ENCODE peak calls at places on chromosomes 7 and 10, in eight cellular contexts. M is tibial artery, Z is lower lobe of right lung, R is ovary, I is HL-60, X is astrocyte of the spinal cord, U is pancreas, O is HCT116. D is an unnamed sample.

GRCh38 chr10:88012627-88013026 is 149.2 kb downstream of the PTEN start:
- DNase-seq in M (no peak), Z (no peak), R (no peak), I (no peak), X (no peak), U (no peak), O (no peak), D (peak)

GRCh38 chr10:61905446-61905725 is 3.9 kb downstream of the ARID5B start:
- DNase-seq in M (no peak), Z (no peak), R (no peak), I (no peak), X (no peak), U (no peak), O (no peak), D (no peak)

GRCh38 chr10:129332476-129332875 is 134.6 kb upstream of the MGMT start:
- DNase-seq in M (no peak), Z (no peak), R (no peak), I (no peak), X (no peak), U (no peak), O (peak), D (no peak)

GRCh38 chr10:44684641-44685040 is 226.5 kb upstream of the TMEM72 start:
- DNase-seq in M (no peak), Z (no peak), R (no peak), I (no peak), X (no peak), U (no peak), O (no peak), D (no peak)

GRCh38 chr7:101938115-101938514 is 120.7 kb downstream of the CUX1 start:
- DNase-seq in M (no peak), Z (no peak), R (no peak), I (no peak), X (no peak), U (no peak), O (no peak), D (no peak)

GRCh38 chr7:105648561-105649401 is 67.5 kb upstream of the EFCAB10 start:
- DNase-seq in M (no peak), Z (no peak), R (no peak), I (no peak), X (no peak), U (no peak), O (peak), D (no peak)

GRCh38 chr10:12241810-12242529 is 46.0 kb downstream of the CDC123 start:
- DNase-seq in M (no peak), Z (no peak), R (peak), I (no peak), X (no peak), U (no peak), O (no peak), D (no peak)

GRCh38 chr10:21929070-21929469 is 74.5 kb downstream of the DNAJC1 start:
- DNase-seq in M (no peak), Z (no peak), R (no peak), I (no peak), X (no peak), U (no peak), O (no peak), D (no peak)

GRCh38 chr7:51299391-51300133 is 17.0 kb downstream of the COBL start:
- DNase-seq in M (no peak), Z (no peak), R (no peak), I (no peak), X (no peak), U (no peak), O (no peak), D (no peak)

GRCh38 chr7:128672927-128673517 is 930 bp downstream of the GARIN1A start:
- DNase-seq in M (no peak), Z (no peak), R (no peak), I (no peak), X (peak), U (no peak), O (peak), D (peak)

GRCh38 chr10:70885931-70886903 is 2.1 kb downstream of the PCBD1 start:
- DNase-seq in M (no peak), Z (no peak), R (no peak), I (no peak), X (no peak), U (peak), O (no peak), D (no peak)

GRCh38 chr10:21130683-21131442 is 233.8 kb upstream of the NEBL start:
- DNase-seq in M (no peak), Z (no peak), R (no peak), I (no peak), X (no peak), U (no peak), O (no peak), D (no peak)

GRCh38 chr7:18936265-18936664 is 181.2 kb downstream of the TWIST1 start:
- DNase-seq in M (no peak), Z (no peak), R (no peak), I (no peak), X (no peak), U (no peak), O (no peak), D (peak)

GRCh38 chr10:58918887-58919286 is 257.6 kb upstream of the PHYHIPL start:
- DNase-seq in M (no peak), Z (no peak), R (no peak), I (no peak), X (no peak), U (no peak), O (no peak), D (no peak)

GRCh38 chr7:136403591-136403990 is 426.4 kb upstream of the MTPN start:
- DNase-seq in M (no peak), Z (no peak), R (no peak), I (no peak), X (no peak), U (no peak), O (no peak), D (no peak)

GRCh38 chr10:131063311-131063710 is 248.2 kb downstream of the TCERG1L start:
- DNase-seq in M (no peak), Z (no peak), R (no peak), I (no peak), X (no peak), U (no peak), O (no peak), D (no peak)

GRCh38 chr7:102306916-102307677 is 20.4 kb downstream of the SH2B2 start:
- DNase-seq in M (peak), Z (peak), R (no peak), I (no peak), X (peak), U (peak), O (no peak), D (no peak)

GRCh38 chr10:178723-179122 is 43.5 kb downstream of the ZMYND11 start:
- DNase-seq in M (no peak), Z (no peak), R (no peak), I (no peak), X (peak), U (no peak), O (no peak), D (no peak)

GRCh38 chr7:51321961-51322515 is 5.4 kb upstream of the COBL start:
- DNase-seq in M (no peak), Z (no peak), R (no peak), I (no peak), X (no peak), U (no peak), O (no peak), D (no peak)

GRCh38 chr7:97005764-97006145 is 402 bp downstream of the DLX6 start:
- DNase-seq in M (no peak), Z (no peak), R (no peak), I (no peak), X (peak), U (no peak), O (no peak), D (no peak)

GRCh38 chr7:1969459-1970284 is 263.1 kb downstream of the MAD1L1 start:
- DNase-seq in M (no peak), Z (peak), R (no peak), I (no peak), X (no peak), U (no peak), O (no peak), D (no peak)

GRCh38 chr10:119299531-119299930 is 92.2 kb downstream of the GRK5 start:
- DNase-seq in M (no peak), Z (no peak), R (no peak), I (peak), X (no peak), U (no peak), O (no peak), D (peak)

GRCh38 chr10:27285093-27285492 is 44.5 kb upstream of the ACBD5 start:
- DNase-seq in M (no peak), Z (no peak), R (no peak), I (no peak), X (peak), U (no peak), O (peak), D (peak)

GRCh38 chr7:141695803-141696289 is 6.1 kb downstream of the DENND11 start:
- DNase-seq in M (no peak), Z (peak), R (no peak), I (no peak), X (no peak), U (peak), O (no peak), D (no peak)

DNA sequence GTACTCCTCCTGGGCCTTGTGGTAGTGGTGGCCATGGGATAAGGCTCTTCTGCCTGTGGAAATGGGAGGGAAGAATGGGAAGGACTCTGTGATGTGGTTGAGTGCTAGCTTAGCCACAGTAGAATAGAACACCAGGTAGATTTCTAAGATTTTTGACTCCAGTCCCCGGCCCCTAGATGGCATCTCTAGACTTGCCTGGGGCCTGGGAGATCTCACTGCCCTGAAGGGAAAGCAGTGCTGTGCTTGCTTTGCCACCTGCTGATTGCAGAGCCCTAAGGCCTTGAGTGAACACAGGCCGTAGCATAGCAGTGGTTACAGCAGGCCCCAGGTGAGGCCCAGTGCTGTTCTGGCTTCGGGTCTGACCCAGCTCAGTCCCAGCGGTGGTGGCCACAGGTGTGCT is 252.0 kb downstream of the TCF7L2 start:
- DNase-seq in M (no peak), Z (no peak), R (no peak), I (no peak), X (no peak), U (no peak), O (no peak), D (no peak)
- TF ChIP-seq CTCF in M (no peak), Z (no peak), R (no peak), I (no peak), X (no peak), U (no peak), O (no peak), D (no peak)

GRCh38 chr7:27174077-27175004 is at the start of gene HOXA10:
- DNase-seq in M (peak), Z (peak), R (no peak), I (no peak), X (no peak), U (peak), O (no peak), D (no peak)

GRCh38 chr7:27176962-27177794 is 3.1 kb upstream of the HOXA10 start:
- DNase-seq in M (peak), Z (peak), R (no peak), I (no peak), X (no peak), U (peak), O (no peak), D (no peak)

GRCh38 chr7:27176343-27176731 is 2.2 kb upstream of the HOXA10 start:
- DNase-seq in M (peak), Z (peak), R (no peak), I (no peak), X (no peak), U (no peak), O (no peak), D (no peak)

GRCh38 chr7:27175005-27175625 is 995 bp upstream of the HOXA10 start:
- DNase-seq in M (peak), Z (no peak), R (no peak), I (no peak), X (no peak), U (peak), O (no peak), D (no peak)

DNA sequence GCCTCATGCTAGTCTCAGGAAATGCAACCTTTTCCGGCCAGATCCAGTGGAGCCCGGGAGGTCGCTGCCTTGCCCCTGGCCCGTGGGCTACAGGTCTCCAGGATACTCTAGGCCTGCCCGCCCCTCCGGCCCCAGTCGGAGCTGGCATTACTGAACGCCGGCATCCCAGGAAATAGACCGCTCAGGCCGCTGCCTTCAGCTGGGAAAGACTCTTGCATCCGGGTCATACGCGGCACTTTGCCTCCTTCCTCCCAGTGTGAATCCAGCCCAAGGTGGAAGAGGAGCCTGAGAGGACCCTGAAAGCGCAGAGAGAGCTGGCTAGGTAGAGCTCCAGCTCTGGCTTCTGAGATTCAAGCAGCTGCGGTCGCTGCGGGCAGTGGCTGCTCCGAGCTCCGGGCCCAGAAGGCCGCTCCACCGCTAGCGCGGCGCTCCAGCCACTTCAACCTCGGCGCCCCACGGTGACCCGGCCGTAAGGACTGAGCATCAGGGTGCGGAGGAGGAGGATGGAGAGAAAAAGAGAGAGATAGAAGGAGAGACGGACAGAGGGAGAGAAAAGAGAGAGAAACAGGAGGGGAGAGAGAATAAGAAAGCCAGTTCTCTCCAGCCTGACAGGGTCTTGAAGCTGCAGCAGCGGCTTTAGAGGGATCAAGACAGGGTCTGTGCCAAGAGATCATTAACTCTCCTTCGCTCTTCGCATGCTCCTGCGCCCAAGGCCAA is 1.7 kb upstream of the HOXA10 start:
- DNase-seq in M (peak), Z (no peak), R (no peak), I (no peak), X (no peak), U (no peak), O (no peak), D (no peak)
- H3K4me3 ChIP-seq in M (peak), Z (no peak), R (peak), I (no peak), X (no peak), U (no peak), O (no peak), D (no peak)

GRCh38 chr7:74029094-74029785 is 1.3 kb downstream of the ELN start:
- DNase-seq in M (peak), Z (no peak), R (no peak), I (no peak), X (no peak), U (peak), O (no peak), D (no peak)
- TF ChIP-seq CTCF in M (no peak), Z (no peak), R (no peak), I (no peak), X (no peak), U (no peak), O (no peak), D (no peak)

GRCh38 chr7:69428089-69428488 is 170.2 kb upstream of the AUTS2 start:
- DNase-seq in M (no peak), Z (no peak), R (no peak), I (no peak), X (no peak), U (no peak), O (no peak), D (no peak)

GRCh38 chr7:69431626-69432025 is 166.6 kb upstream of the AUTS2 start:
- DNase-seq in M (no peak), Z (no peak), R (no peak), I (no peak), X (no peak), U (no peak), O (no peak), D (no peak)

GRCh38 chr7:69433086-69433485 is 165.2 kb upstream of the AUTS2 start:
- DNase-seq in M (no peak), Z (no peak), R (no peak), I (no peak), X (no peak), U (no peak), O (no peak), D (no peak)

GRCh38 chr7:69430502-69431145 is 167.7 kb upstream of the AUTS2 start:
- DNase-seq in M (peak), Z (no peak), R (peak), I (no peak), X (no peak), U (no peak), O (no peak), D (no peak)

DNA sequence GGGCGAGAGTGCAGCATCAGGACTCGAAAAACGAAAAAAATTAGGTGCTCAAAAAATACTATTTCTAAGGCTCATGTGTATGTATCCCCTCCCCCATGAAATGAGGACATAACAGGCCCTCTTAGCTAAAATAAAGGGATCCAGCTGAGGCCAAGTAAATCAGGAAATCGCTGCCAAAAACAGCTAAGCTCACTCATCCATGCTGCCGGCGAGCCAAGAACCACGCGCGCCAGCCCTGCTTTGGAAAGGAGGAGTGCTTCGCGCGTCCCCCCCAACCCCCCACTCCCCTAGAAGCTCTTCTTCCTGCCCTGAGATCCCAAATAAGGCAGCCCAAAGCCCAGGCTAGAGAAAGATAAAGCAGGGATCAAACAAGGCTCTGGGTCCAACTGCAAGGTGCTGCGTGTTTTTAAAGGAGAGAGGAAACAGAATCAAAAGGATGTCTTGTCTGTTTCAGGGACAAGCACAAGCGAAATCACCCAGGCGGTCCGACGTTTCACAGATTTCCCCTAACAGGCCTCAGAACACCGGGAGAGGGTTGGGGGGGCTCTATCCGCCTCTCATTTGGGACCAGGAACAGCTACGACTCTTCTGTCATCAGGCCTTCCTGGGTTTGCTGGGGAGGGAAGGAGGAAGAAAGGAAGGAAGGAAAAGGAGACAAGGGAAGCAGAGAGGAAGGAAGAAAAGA is 168.3 kb upstream of the AUTS2 start:
- DNase-seq in M (peak), Z (peak), R (peak), I (no peak), X (peak), U (no peak), O (no peak), D (peak)
- H3K4me3 ChIP-seq in M (no peak), Z (no peak), R (no peak), I (no peak), X (no peak), U (no peak), O (no peak), D (no peak)

GRCh38 chr7:150976529-150977381 is 1.4 kb downstream of the KCNH2 start:
- DNase-seq in M (no peak), Z (no peak), R (no peak), I (no peak), X (no peak), U (peak), O (no peak), D (no peak)

GRCh38 chr7:150973571-150974451 is 4.3 kb downstream of the KCNH2 start:
- DNase-seq in M (no peak), Z (no peak), R (no peak), I (no peak), X (no peak), U (peak), O (no peak), D (no peak)

GRCh38 chr7:150972746-150973145 is 5.4 kb downstream of the KCNH2 start:
- DNase-seq in M (no peak), Z (no peak), R (no peak), I (no peak), X (no peak), U (peak), O (no peak), D (no peak)

GRCh38 chr7:150975536-150976285 is 2.4 kb downstream of the KCNH2 start:
- DNase-seq in M (no peak), Z (no peak), R (no peak), I (no peak), X (no peak), U (peak), O (no peak), D (no peak)

DNA sequence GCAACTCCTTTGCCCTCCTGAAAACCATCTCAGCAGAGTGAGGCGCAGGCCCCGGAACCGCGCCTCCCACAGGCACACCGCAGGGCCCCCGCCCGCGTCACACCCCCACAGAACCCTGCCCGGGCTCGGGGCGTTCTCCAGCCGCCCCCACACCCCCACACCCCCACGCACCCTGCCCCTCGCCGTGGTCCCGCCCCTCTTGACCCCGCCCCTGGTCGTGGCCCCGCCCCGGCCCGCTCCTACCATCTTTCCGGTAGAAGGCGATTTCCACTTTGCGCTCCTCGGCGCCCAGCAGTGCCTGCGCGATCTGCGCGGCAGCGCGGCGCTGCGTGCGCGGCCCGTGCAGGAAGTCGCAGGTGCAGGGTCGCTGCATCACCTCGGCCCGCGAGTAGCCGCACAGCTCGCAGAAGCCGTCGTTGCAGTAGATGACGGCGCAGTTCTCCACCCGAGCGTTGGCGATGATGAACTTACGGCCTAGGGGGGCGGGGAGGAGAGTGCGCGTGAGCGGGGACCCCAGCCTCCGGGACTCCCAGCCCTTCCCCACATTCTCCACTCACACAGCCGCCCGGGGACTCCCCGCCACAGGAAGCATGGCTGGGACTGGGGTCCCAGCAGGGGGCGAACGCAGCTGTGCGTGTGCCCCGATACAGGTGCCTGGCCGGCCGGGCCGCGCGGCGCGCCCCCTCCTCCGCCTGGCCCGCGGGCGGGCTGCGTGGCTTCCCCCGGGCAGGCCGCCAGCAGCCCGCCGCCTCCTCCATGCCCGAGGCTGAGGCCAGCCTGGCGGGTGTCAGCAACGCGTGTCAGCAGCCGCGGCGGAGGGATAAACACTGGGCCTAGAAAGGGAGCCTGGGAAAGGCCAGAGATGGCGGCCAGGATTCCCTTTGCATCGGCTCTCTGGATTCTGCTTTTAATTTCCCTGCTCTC is 3.4 kb downstream of the KCNH2 start:
- DNase-seq in M (no peak), Z (no peak), R (no peak), I (no peak), X (no peak), U (peak), O (peak), D (no peak)
- TF ChIP-seq CTCF in M (no peak), Z (no peak), R (peak), I (no peak), X (peak), U (no peak), O (peak), D (peak)

GRCh38 chr10:122373713-122374112 is 795 bp upstream of the PLEKHA1 start:
- DNase-seq in M (no peak), Z (no peak), R (peak), I (no peak), X (peak), U (no peak), O (no peak), D (peak)
- H3K4me3 ChIP-seq in M (peak), Z (peak), R (peak), I (no peak), X (peak), U (no peak), O (peak), D (peak)

GRCh38 chr7:121563177-121563576 is 167.1 kb upstream of the FAM3C start:
- DNase-seq in M (no peak), Z (no peak), R (no peak), I (no peak), X (no peak), U (no peak), O (no peak), D (no peak)
- TF ChIP-seq CTCF in M (no peak), Z (no peak), R (no peak), I (no peak), X (peak), U (no peak), O (peak), D (peak)

GRCh38 chr7:16278167-16278787 is 143.1 kb downstream of the CRPPA start:
- DNase-seq in M (no peak), Z (no peak), R (no peak), I (no peak), X (no peak), U (no peak), O (no peak), D (no peak)
- H3K4me3 ChIP-seq in M (no peak), Z (no peak), R (no peak), I (no peak), X (no peak), U (no peak), O (no peak), D (no peak)

GRCh38 chr7:28355553-28356319 is 56.6 kb upstream of the CREB5 start:
- DNase-seq in M (no peak), Z (no peak), R (no peak), I (no peak), X (no peak), U (no peak), O (no peak), D (no peak)
- TF ChIP-seq CTCF in M (no peak), Z (no peak), R (no peak), I (no peak), X (no peak), U (no peak), O (no peak), D (no peak)

D was measured in fibroblast of the aortic adventitia.